ENCODE peak calls at places on chromosomes 4 and X, in five cellular contexts. One of them, this sample, is unnamed.

GRCh38 chr4:130636486-130636885 is 1540.5 kb downstream of the C4orf33 start:
- DNase-seq in IMR-90: no peak
- DNase-seq in neuronal stem cell: no peak
- DNase-seq in H9: no peak
- DNase-seq in mesenchymal stem cell: no peak
- DNase-seq in this sample: no peak

GRCh38 chr4:55393461-55394320 is 2.1 kb upstream of the TMEM165 start:
- DNase-seq in IMR-90: peak
- DNase-seq in neuronal stem cell: no peak
- DNase-seq in H9: no peak
- DNase-seq in mesenchymal stem cell: no peak
- DNase-seq in this sample: no peak

GRCh38 chrX:119495734-119496520 is 27.7 kb downstream of the SLC25A5 start:
- DNase-seq in IMR-90: no peak
- DNase-seq in neuronal stem cell: no peak
- DNase-seq in H9: no peak
- DNase-seq in mesenchymal stem cell: no peak
- DNase-seq in this sample: no peak

GRCh38 chrX:17591741-17592110 is 145.6 kb upstream of the SCML1 start:
- DNase-seq in IMR-90: peak
- DNase-seq in neuronal stem cell: no peak
- DNase-seq in H9: no peak
- DNase-seq in mesenchymal stem cell: peak
- DNase-seq in this sample: no peak

GRCh38 chr4:87298362-87298761 is 24.3 kb downstream of the HSD17B13 start:
- DNase-seq in IMR-90: no peak
- DNase-seq in neuronal stem cell: no peak
- DNase-seq in H9: no peak
- DNase-seq in mesenchymal stem cell: no peak
- DNase-seq in this sample: no peak

GRCh38 chr4:57504139-57504538 is 394.0 kb upstream of the IGFBP7 start:
- DNase-seq in IMR-90: no peak
- DNase-seq in neuronal stem cell: no peak
- DNase-seq in H9: no peak
- DNase-seq in mesenchymal stem cell: no peak
- DNase-seq in this sample: no peak

GRCh38 chr4:54149323-54149722 is 49.4 kb downstream of the GSX2 start:
- DNase-seq in IMR-90: no peak
- DNase-seq in neuronal stem cell: no peak
- DNase-seq in H9: no peak
- DNase-seq in mesenchymal stem cell: no peak
- DNase-seq in this sample: no peak

GRCh38 chr4:128427832-128428366 is 140.3 kb upstream of the PGRMC2 start:
- DNase-seq in IMR-90: peak
- DNase-seq in neuronal stem cell: no peak
- DNase-seq in H9: no peak
- DNase-seq in mesenchymal stem cell: peak
- DNase-seq in this sample: peak

GRCh38 chr4:6281436-6282144 is 11.9 kb downstream of the WFS1 start:
- DNase-seq in IMR-90: no peak
- DNase-seq in neuronal stem cell: no peak
- DNase-seq in H9: no peak
- DNase-seq in mesenchymal stem cell: no peak
- DNase-seq in this sample: no peak

GRCh38 chrX:9875801-9876200 is 89.6 kb downstream of the SHROOM2 start:
- DNase-seq in IMR-90: no peak
- DNase-seq in neuronal stem cell: no peak
- DNase-seq in H9: no peak
- DNase-seq in mesenchymal stem cell: no peak
- DNase-seq in this sample: no peak

GRCh38 chr4:118888666-118889312 is at the start of gene SYNPO2:
- DNase-seq in IMR-90: peak
- DNase-seq in neuronal stem cell: peak
- DNase-seq in H9: peak
- DNase-seq in mesenchymal stem cell: peak
- DNase-seq in this sample: peak

GRCh38 chrX:70260104-70260503 is at the start of gene P2RY4:
- DNase-seq in IMR-90: no peak
- DNase-seq in neuronal stem cell: no peak
- DNase-seq in H9: no peak
- DNase-seq in mesenchymal stem cell: no peak
- DNase-seq in this sample: no peak

GRCh38 chr4:110735691-110736090 is 112.8 kb upstream of the PITX2 start:
- DNase-seq in IMR-90: peak
- DNase-seq in neuronal stem cell: no peak
- DNase-seq in H9: no peak
- DNase-seq in mesenchymal stem cell: peak
- DNase-seq in this sample: no peak

GRCh38 chr4:14848210-14848609 is 154.1 kb upstream of the CPEB2 start:
- DNase-seq in IMR-90: no peak
- DNase-seq in neuronal stem cell: no peak
- DNase-seq in H9: no peak
- DNase-seq in mesenchymal stem cell: no peak
- DNase-seq in this sample: no peak

GRCh38 chrX:95629737-95630136 is 1054.9 kb upstream of the DIAPH2 start:
- DNase-seq in IMR-90: no peak
- DNase-seq in neuronal stem cell: peak
- DNase-seq in H9: no peak
- DNase-seq in mesenchymal stem cell: no peak
- DNase-seq in this sample: no peak

GRCh38 chr4:81875962-81876650 is 404.4 kb upstream of the RASGEF1B start:
- DNase-seq in IMR-90: no peak
- DNase-seq in neuronal stem cell: no peak
- DNase-seq in H9: no peak
- DNase-seq in mesenchymal stem cell: no peak
- DNase-seq in this sample: no peak

GRCh38 chrX:23784487-23785301 is 1.7 kb downstream of the SAT1 start:
- DNase-seq in IMR-90: peak
- DNase-seq in neuronal stem cell: no peak
- DNase-seq in H9: no peak
- DNase-seq in mesenchymal stem cell: peak
- DNase-seq in this sample: no peak

GRCh38 chr4:15333692-15334633 is 93.9 kb upstream of the C1QTNF7 start:
- DNase-seq in IMR-90: no peak
- DNase-seq in neuronal stem cell: no peak
- DNase-seq in H9: no peak
- DNase-seq in mesenchymal stem cell: no peak
- DNase-seq in this sample: no peak

GRCh38 chr4:83358410-83358809 is 23.8 kb upstream of the HPSE start:
- DNase-seq in IMR-90: peak
- DNase-seq in neuronal stem cell: no peak
- DNase-seq in H9: no peak
- DNase-seq in mesenchymal stem cell: peak
- DNase-seq in this sample: no peak

GRCh38 chr4:140326395-140326993 is 47.0 kb upstream of the SCOC start:
- DNase-seq in IMR-90: peak
- DNase-seq in neuronal stem cell: no peak
- DNase-seq in H9: no peak
- DNase-seq in mesenchymal stem cell: peak
- DNase-seq in this sample: peak

GRCh38 chr4:159950707-159951106 is 847.8 kb downstream of the RAPGEF2 start:
- DNase-seq in IMR-90: no peak
- DNase-seq in neuronal stem cell: no peak
- DNase-seq in H9: peak
- DNase-seq in mesenchymal stem cell: no peak
- DNase-seq in this sample: no peak

GRCh38 chr4:138897818-138898226 is 117.8 kb upstream of the NOCT start:
- DNase-seq in IMR-90: peak
- DNase-seq in neuronal stem cell: no peak
- DNase-seq in H9: no peak
- DNase-seq in mesenchymal stem cell: peak
- DNase-seq in this sample: peak

GRCh38 chr4:143406523-143406922 is 69.8 kb downstream of the GAB1 start:
- DNase-seq in IMR-90: no peak
- DNase-seq in neuronal stem cell: no peak
- DNase-seq in H9: no peak
- DNase-seq in mesenchymal stem cell: peak
- DNase-seq in this sample: no peak

GRCh38 chrX:53659039-53659438 is 27.5 kb downstream of the HUWE1 start:
- DNase-seq in IMR-90: no peak
- DNase-seq in neuronal stem cell: no peak
- DNase-seq in H9: no peak
- DNase-seq in mesenchymal stem cell: no peak
- DNase-seq in this sample: no peak

GRCh38 chr4:33073811-33074210 is 2353.6 kb downstream of the PCDH7 start:
- DNase-seq in IMR-90: peak
- DNase-seq in neuronal stem cell: peak
- DNase-seq in H9: no peak
- DNase-seq in mesenchymal stem cell: no peak
- DNase-seq in this sample: no peak

GRCh38 chrX:17803449-17803848 is 57.6 kb downstream of the RAI2 start:
- DNase-seq in IMR-90: no peak
- DNase-seq in neuronal stem cell: no peak
- DNase-seq in H9: no peak
- DNase-seq in mesenchymal stem cell: no peak
- DNase-seq in this sample: no peak

GRCh38 chr4:38964942-38965775 is 67.0 kb downstream of the TMEM156 start:
- DNase-seq in IMR-90: no peak
- DNase-seq in neuronal stem cell: no peak
- DNase-seq in H9: no peak
- DNase-seq in mesenchymal stem cell: no peak
- DNase-seq in this sample: no peak

GRCh38 chr4:83510442-83510841 is 25.5 kb upstream of the GPAT3 start:
- DNase-seq in IMR-90: no peak
- DNase-seq in neuronal stem cell: no peak
- DNase-seq in H9: no peak
- DNase-seq in mesenchymal stem cell: no peak
- DNase-seq in this sample: no peak

GRCh38 chrX:22081475-22082092 is 49.5 kb downstream of the PHEX start:
- DNase-seq in IMR-90: peak
- DNase-seq in neuronal stem cell: peak
- DNase-seq in H9: peak
- DNase-seq in mesenchymal stem cell: peak
- DNase-seq in this sample: peak

GRCh38 chr4:92381640-92382039 is 77.9 kb downstream of the GRID2 start:
- DNase-seq in IMR-90: no peak
- DNase-seq in neuronal stem cell: no peak
- DNase-seq in H9: no peak
- DNase-seq in mesenchymal stem cell: no peak
- DNase-seq in this sample: no peak

GRCh38 chrX:101658661-101659477 is 781 bp downstream of the ARMCX2 start:
- DNase-seq in IMR-90: peak
- DNase-seq in neuronal stem cell: peak
- DNase-seq in H9: peak
- DNase-seq in mesenchymal stem cell: peak
- DNase-seq in this sample: no peak

GRCh38 chr4:121668368-121669162 is 28.2 kb downstream of the ANXA5 start:
- DNase-seq in IMR-90: peak
- DNase-seq in neuronal stem cell: no peak
- DNase-seq in H9: no peak
- DNase-seq in mesenchymal stem cell: peak
- DNase-seq in this sample: no peak

GRCh38 chr4:74065115-74065642 is 26.7 kb upstream of the CXCL3 start:
- DNase-seq in IMR-90: no peak
- DNase-seq in neuronal stem cell: no peak
- DNase-seq in H9: no peak
- DNase-seq in mesenchymal stem cell: no peak
- DNase-seq in this sample: no peak

GRCh38 chrX:1403228-1403627 is 11.3 kb upstream of the SLC25A6 start:
- DNase-seq in IMR-90: no peak
- DNase-seq in neuronal stem cell: no peak
- DNase-seq in H9: no peak
- DNase-seq in mesenchymal stem cell: no peak
- DNase-seq in this sample: no peak
- H3K23ac ChIP-seq in IMR-90: no peak
- H3K23ac ChIP-seq in neuronal stem cell: no peak
- H3K23ac ChIP-seq in H9: no peak
- H3K23ac ChIP-seq in mesenchymal stem cell: no peak
- H3K23ac ChIP-seq in this sample: no peak

DNA sequence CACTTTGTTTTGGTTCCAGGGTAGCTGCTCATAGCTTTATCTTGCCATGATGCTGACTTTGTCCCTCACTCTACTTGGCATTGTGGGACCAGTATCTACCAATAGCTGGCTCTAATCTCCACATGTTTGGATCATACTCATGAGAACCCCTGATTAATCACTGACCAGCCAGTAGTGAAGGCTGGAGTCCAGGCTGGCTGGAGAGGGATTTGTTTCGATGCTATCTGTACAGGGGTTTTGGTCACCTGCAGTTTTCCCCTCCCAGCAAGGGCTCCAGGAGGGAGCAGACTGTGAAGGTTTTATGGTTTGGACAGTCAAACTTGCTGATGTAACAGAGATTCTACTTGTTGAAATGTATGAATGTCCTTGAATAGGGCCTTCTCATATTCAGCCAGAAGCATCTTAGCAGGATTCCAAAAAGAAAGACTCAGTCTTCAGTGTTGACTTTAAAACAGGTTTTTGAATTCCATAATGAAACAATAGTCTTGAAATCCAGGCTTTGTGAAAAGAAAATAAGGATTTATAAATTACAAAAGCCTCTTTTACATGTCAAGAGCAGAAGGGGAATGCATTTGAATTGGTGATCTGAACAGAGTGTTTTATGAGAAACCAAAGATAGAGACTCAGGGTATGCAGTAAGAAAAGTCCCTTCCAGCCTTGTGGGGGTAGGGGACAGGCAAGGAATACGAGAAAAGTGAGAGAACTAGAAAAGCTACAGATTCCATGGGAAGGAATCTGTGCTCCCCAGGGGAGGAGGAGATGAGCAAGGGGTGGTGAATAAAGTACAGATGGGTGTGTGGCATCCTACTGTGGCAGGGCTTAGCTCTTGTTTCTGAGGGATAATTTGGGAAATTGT is 103.1 kb upstream of the SHISA3 start:
- DNase-seq in IMR-90: no peak
- DNase-seq in neuronal stem cell: no peak
- DNase-seq in H9: no peak
- DNase-seq in mesenchymal stem cell: no peak
- DNase-seq in this sample: no peak
- H3K14ac ChIP-seq in IMR-90: no peak
- H3K14ac ChIP-seq in neuronal stem cell: no peak
- H3K14ac ChIP-seq in H9: peak
- H3K14ac ChIP-seq in mesenchymal stem cell: no peak
- H3K14ac ChIP-seq in this sample: no peak

GRCh38 chr4:186724048-186724860 is 598 bp upstream of the FAT1 start:
- DNase-seq in IMR-90: peak
- DNase-seq in neuronal stem cell: peak
- DNase-seq in H9: peak
- DNase-seq in mesenchymal stem cell: peak
- DNase-seq in this sample: peak
- H3K23ac ChIP-seq in IMR-90: peak
- H3K23ac ChIP-seq in neuronal stem cell: peak
- H3K23ac ChIP-seq in H9: no peak
- H3K23ac ChIP-seq in mesenchymal stem cell: no peak
- H3K23ac ChIP-seq in this sample: no peak

DNA sequence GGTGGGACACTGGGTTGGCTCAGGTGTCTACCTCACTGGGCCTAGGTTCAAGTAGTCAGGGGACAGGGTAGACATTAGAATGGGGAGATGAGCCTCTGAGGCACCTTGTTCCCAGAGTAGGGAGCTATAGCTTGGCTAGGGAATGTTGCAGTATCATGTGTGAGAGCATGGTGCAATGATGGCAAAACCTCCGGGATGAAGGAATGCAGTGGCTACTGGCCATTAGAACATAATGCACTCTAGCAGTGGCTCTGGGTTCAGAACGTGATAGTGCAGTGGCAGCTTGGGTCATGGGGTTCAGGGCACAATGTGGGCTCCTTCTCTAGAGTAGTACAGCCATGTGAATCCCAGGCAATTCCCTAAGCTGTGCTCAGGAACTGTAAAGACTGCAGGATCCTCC is 471.5 kb downstream of the CCSER1 start:
- DNase-seq in IMR-90: no peak
- DNase-seq in neuronal stem cell: no peak
- DNase-seq in H9: no peak
- DNase-seq in mesenchymal stem cell: no peak
- DNase-seq in this sample: no peak
- H3K14ac ChIP-seq in IMR-90: no peak
- H3K14ac ChIP-seq in neuronal stem cell: no peak
- H3K14ac ChIP-seq in H9: no peak
- H3K14ac ChIP-seq in mesenchymal stem cell: no peak
- H3K14ac ChIP-seq in this sample: no peak